ENCODE peak calls at places on chromosomes 6 and 20, in four cellular contexts. Y is GM12878, T is H1, N is K562. M is an unnamed sample.

GRCh38 chr6:130366011-130366963 is at the start of gene TMEM200A:
- DNase-seq in Y (no peak), T (peak; percentile 13), N (peak; percentile 3), M (peak; percentile 51)

GRCh38 chr6:42727084-42727601 is 4.7 kb upstream of the PRPH2 start:
- DNase-seq in Y (no peak), T (no peak), N (no peak), M (peak; percentile 21)

GRCh38 chr6:79384845-79385244 is 150.4 kb upstream of the HMGN3 start:
- DNase-seq in N (no peak), T (no peak), Y (no peak), M (no peak)

GRCh38 chr6:14321992-14322772 is 204.6 kb downstream of the CD83 start:
- DNase-seq in Y (no peak), T (no peak), N (no peak), M (no peak)

GRCh38 chr6:130967502-130968469 is 95.3 kb downstream of the EPB41L2 start:
- DNase-seq in N (peak; percentile 13), Y (no peak), T (no peak), M (peak; percentile 50)

GRCh38 chr20:24694727-24695528 is 225.5 kb downstream of the SYNDIG1 start:
- DNase-seq in N (no peak), T (no peak), Y (no peak), M (no peak)

GRCh38 chr6:170143401-170144150 is 147.3 kb downstream of the DLL1 start:
- DNase-seq in T (no peak), Y (no peak), N (no peak), M (no peak)

GRCh38 chr6:25930532-25931410 is at the start of gene SLC17A2:
- DNase-seq in Y (no peak), N (no peak), T (no peak), M (no peak)

GRCh38 chr6:106782524-106783265 is 153.3 kb downstream of the QRSL1 start:
- DNase-seq in Y (no peak), N (no peak), T (no peak), M (no peak)

GRCh38 chr20:31933698-31934097 is 18.1 kb downstream of the PDRG1 start:
- DNase-seq in N (no peak), Y (no peak), T (no peak), M (no peak)

GRCh38 chr20:45500022-45500421 is 15.4 kb downstream of the SPINT3 start:
- DNase-seq in N (no peak), T (no peak), Y (no peak), M (no peak)

GRCh38 chr20:23125159-23125558 is 39.0 kb upstream of the CD93 start:
- DNase-seq in Y (no peak), T (no peak), N (no peak), M (no peak)

GRCh38 chr6:118468682-118469465 is 79.2 kb upstream of the PLN start:
- DNase-seq in T (no peak), N (no peak), Y (no peak), M (peak; percentile 56)

GRCh38 chr6:19723533-19723932 is 113.6 kb upstream of the ID4 start:
- DNase-seq in T (no peak), Y (no peak), N (no peak), M (peak; percentile 93)

GRCh38 chr6:90286884-90287488 is 9.7 kb downstream of the BACH2 start:
- DNase-seq in T (peak; percentile 62), N (peak; percentile 72), Y (no peak), M (peak; percentile 20)

GRCh38 chr6:158016571-158017383 is 35.1 kb downstream of the SYNJ2 start:
- DNase-seq in T (no peak), N (no peak), Y (no peak), M (no peak)

GRCh38 chr6:168678588-168678987 is 237.6 kb downstream of the SMOC2 start:
- DNase-seq in T (no peak), N (no peak), Y (no peak), M (no peak)

GRCh38 chr6:166583230-166583629 is 3.2 kb downstream of the RAMACL start:
- DNase-seq in N (no peak), Y (no peak), T (no peak), M (no peak)

GRCh38 chr6:4348462-4349112 is 213.2 kb upstream of the ECI2 start:
- DNase-seq in N (no peak), Y (peak; percentile 45), T (no peak), M (peak; percentile 43)

GRCh38 chr6:2999005-2999620 is 581 bp upstream of the NQO2 start:
- DNase-seq in T (no peak), Y (no peak), N (no peak), M (peak; percentile 78)

GRCh38 chr6:66897576-66897975 is 1190.5 kb upstream of the EYS start:
- DNase-seq in T (no peak), Y (no peak), N (no peak), M (peak; percentile 1)

GRCh38 chr20:44154521-44155001 is 32.4 kb downstream of the JPH2 start:
- DNase-seq in N (no peak), Y (no peak), T (no peak), M (no peak)

GRCh38 chr20:44157061-44157460 is 29.9 kb downstream of the JPH2 start:
- DNase-seq in Y (no peak), T (no peak), N (no peak), M (no peak)

GRCh38 chr20:44159125-44159524 is 27.9 kb downstream of the JPH2 start:
- DNase-seq in Y (no peak), N (no peak), T (no peak), M (no peak)

GRCh38 chr20:44151621-44152416 is 35.2 kb downstream of the JPH2 start:
- DNase-seq in Y (no peak), T (no peak), N (no peak), M (no peak)

DNA sequence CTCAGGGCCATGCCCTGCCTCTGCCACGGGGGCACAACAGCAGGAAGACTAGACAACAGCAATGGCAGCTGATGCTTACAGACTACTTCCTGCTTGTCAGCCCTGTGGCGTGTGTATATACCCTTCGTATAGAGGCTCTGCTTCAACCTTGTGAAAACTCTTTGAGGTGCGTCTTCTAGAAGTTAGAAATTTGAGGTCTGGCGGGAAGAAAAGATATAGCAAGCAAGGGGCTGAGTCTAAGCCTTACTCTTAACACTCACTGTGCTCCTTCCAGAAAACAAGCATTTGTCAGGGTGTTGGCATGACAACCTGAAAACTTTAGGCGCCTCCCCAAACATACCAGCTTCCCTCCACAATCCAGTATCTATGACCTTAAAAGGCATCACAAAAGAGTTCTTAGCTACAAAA is 33.3 kb downstream of the JPH2 start:
- DNase-seq in N (no peak), Y (no peak), T (no peak), M (peak; percentile 13)
- TF ChIP-seq CHD1 in N (no peak), Y (no peak), T (no peak), M (no peak)

DNA sequence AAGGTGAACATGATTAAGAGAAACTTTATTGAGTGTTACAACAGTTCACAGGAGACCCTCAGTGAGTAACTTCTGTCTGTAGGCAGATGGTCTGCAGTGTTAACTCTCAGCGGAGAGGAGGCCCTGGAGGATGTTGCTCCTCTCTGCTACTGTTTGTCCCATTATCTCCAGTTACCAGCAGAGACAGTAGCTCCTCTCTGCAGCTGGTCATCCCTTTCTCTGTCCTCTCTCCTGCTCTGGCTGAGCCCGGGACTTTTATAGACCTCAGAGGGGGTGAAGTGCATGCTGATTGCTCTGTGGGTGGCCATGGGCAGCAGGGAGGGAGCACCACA is 5.7 kb downstream of the GTSF1L start:
- DNase-seq in N (no peak), T (no peak), Y (no peak), M (no peak)
- H3K4me2 ChIP-seq in N (no peak overlapping the region), T (peak overlapping the region; percentile 42), Y (no peak overlapping the region), M (no peak overlapping the region)

GRCh38 chr20:54017846-54018245 is 52.5 kb downstream of the BCAS1 start:
- DNase-seq in T (no peak), N (no peak), Y (peak; percentile 88), M (no peak)

GRCh38 chr20:54019127-54019526 is 51.3 kb downstream of the BCAS1 start:
- DNase-seq in T (no peak), N (no peak), Y (no peak), M (no peak)

GRCh38 chr20:54020868-54021267 is 49.5 kb downstream of the BCAS1 start:
- DNase-seq in T (no peak), Y (no peak), N (no peak), M (no peak)

GRCh38 chr20:54020348-54020747 is 50.0 kb downstream of the BCAS1 start:
- DNase-seq in Y (no peak), T (no peak), N (no peak), M (no peak)

GRCh38 chr20:54019585-54019984 is 50.8 kb downstream of the BCAS1 start:
- DNase-seq in T (no peak), N (no peak), Y (no peak), M (no peak)
- H3K27ac ChIP-seq in T (no peak overlapping the region), N (no peak overlapping the region), Y (no peak overlapping the region), M (no peak overlapping the region)

GRCh38 chr20:60071965-60072364 is 113.7 kb downstream of the CDH26 start:
- DNase-seq in Y (no peak), N (no peak), T (no peak), M (peak; percentile 9)

GRCh38 chr20:60070791-60071190 is 112.6 kb downstream of the CDH26 start:
- DNase-seq in T (no peak), Y (no peak), N (no peak), M (no peak)

GRCh38 chr20:60073504-60073903 is 115.3 kb downstream of the CDH26 start:
- DNase-seq in Y (no peak), N (no peak), T (no peak), M (no peak)

GRCh38 chr20:60073086-60073485 is 114.9 kb downstream of the CDH26 start:
- DNase-seq in N (no peak), T (no peak), Y (no peak), M (no peak)

GRCh38 chr20:60074276-60074675 is 116.1 kb downstream of the CDH26 start:
- DNase-seq in Y (no peak), N (no peak), T (no peak), M (no peak)
- TF ChIP-seq CHD1 in Y (no peak), N (no peak), T (no peak), M (no peak)

GRCh38 chr6:143743256-143744166 is 65.7 kb downstream of the PHACTR2 start:
- DNase-seq in Y (no peak), N (no peak), T (no peak), M (peak; percentile 45)

GRCh38 chr6:143742955-143743255 is 65.1 kb downstream of the PHACTR2 start:
- DNase-seq in N (no peak), T (no peak), Y (no peak), M (no peak)

GRCh38 chr6:143745160-143746133 is 67.7 kb downstream of the PHACTR2 start:
- DNase-seq in Y (no peak), N (no peak), T (no peak), M (peak; percentile 76)

GRCh38 chr6:143746202-143747119 is 68.7 kb downstream of the PHACTR2 start:
- DNase-seq in Y (no peak), T (peak; percentile 86), N (no peak), M (no peak)

DNA sequence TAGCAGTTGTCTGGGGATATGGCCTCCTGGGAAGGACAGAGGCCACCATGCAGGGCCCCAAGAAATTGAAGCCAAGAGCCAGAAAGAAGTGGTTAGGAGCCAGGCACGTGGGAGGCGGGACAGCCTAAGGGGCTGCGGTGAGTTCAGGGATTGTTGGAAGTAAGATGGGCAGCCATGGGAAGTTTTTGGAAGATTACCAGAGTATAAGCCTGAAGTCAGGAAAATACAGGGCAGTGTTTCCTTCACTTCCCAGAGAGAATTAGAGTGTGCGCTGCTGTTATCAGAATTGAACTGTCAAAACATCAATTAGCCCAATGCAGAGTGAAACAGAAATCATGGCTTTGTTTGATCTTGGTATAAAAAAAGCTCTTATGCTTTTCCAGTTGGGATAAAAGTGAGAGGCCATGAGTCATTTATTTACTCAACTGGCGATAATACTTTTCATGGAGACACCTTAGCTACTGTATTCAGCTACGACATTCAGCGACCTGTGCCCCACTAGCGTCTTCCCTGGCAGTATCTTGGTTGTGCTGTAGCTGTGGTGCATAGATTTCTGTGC is 66.9 kb downstream of the PHACTR2 start:
- DNase-seq in N (no peak), T (no peak), Y (no peak), M (peak; percentile 18)
- H3K4me2 ChIP-seq in N (no peak overlapping the region), T (peak overlapping the region; percentile 48), Y (no peak overlapping the region), M (peak overlapping the region; percentile 73)

GRCh38 chr20:10673176-10673830 is 496 bp downstream of the JAG1 start:
- DNase-seq in Y (no peak), T (no peak), N (peak; percentile 20), M (no peak)
- H3K27ac ChIP-seq in Y (peak overlapping the region; percentile 16), T (peak overlapping the region; percentile 50), N (no peak overlapping the region), M (peak overlapping the region; percentile 92)

M was measured in IMR-90.